ENCODE peak calls at places on chromosomes 1 and 21, in five cellular contexts. One of them, this sample, is unnamed.
A peak's percentile ranks its signal among the peaks of the same experiment; 100 is the strongest.

GRCh38 chr1:109243221-109243620 is 6.1 kb upstream of the CELSR2 start:
- DNase-seq in type B pancreatic cell: no peak
- DNase-seq in substantia nigra: no peak
- DNase-seq in HL-60: no peak
- DNase-seq in cerebellum: no peak
- DNase-seq in this sample: no peak

GRCh38 chr1:203199481-203200058 is 13.1 kb upstream of the CHI3L1 start:
- DNase-seq in type B pancreatic cell: no peak
- DNase-seq in substantia nigra: no peak
- DNase-seq in HL-60: no peak
- DNase-seq in cerebellum: no peak
- DNase-seq in this sample: no peak

GRCh38 chr1:194644528-194644927 is 1458.1 kb upstream of the B3GALT2 start:
- DNase-seq in type B pancreatic cell: no peak
- DNase-seq in substantia nigra: no peak
- DNase-seq in HL-60: no peak
- DNase-seq in cerebellum: no peak
- DNase-seq in this sample: no peak

GRCh38 chr1:37315236-37315870 is 159.0 kb upstream of the ZC3H12A start:
- DNase-seq in type B pancreatic cell: no peak
- DNase-seq in substantia nigra: no peak
- DNase-seq in HL-60: no peak
- DNase-seq in cerebellum: no peak
- DNase-seq in this sample: no peak

GRCh38 chr1:54604572-54605370 is 18.6 kb downstream of the FAM151A start:
- DNase-seq in type B pancreatic cell: no peak
- DNase-seq in substantia nigra: no peak
- DNase-seq in HL-60: peak; percentile 47
- DNase-seq in cerebellum: no peak
- DNase-seq in this sample: no peak

GRCh38 chr21:36079010-36079649 is 9.3 kb downstream of the CBR1 start:
- DNase-seq in type B pancreatic cell: no peak
- DNase-seq in substantia nigra: no peak
- DNase-seq in HL-60: no peak
- DNase-seq in cerebellum: no peak
- DNase-seq in this sample: peak; percentile 17

GRCh38 chr1:58898739-58899580 is 115.1 kb upstream of the JUN start:
- DNase-seq in type B pancreatic cell: no peak
- DNase-seq in substantia nigra: no peak
- DNase-seq in HL-60: peak; percentile 55
- DNase-seq in cerebellum: peak; percentile 84
- DNase-seq in this sample: no peak

GRCh38 chr1:239169276-239169675 is 217.1 kb upstream of the CHRM3 start:
- DNase-seq in type B pancreatic cell: no peak
- DNase-seq in substantia nigra: no peak
- DNase-seq in HL-60: no peak
- DNase-seq in cerebellum: no peak
- DNase-seq in this sample: no peak

GRCh38 chr1:240169188-240169587 is 77.5 kb downstream of the FMN2 start:
- DNase-seq in type B pancreatic cell: no peak
- DNase-seq in substantia nigra: no peak
- DNase-seq in HL-60: no peak
- DNase-seq in cerebellum: no peak
- DNase-seq in this sample: no peak

GRCh38 chr21:46098303-46099141 is 610 bp downstream of the COL6A2 start:
- DNase-seq in type B pancreatic cell: no peak
- DNase-seq in substantia nigra: no peak
- DNase-seq in HL-60: no peak
- DNase-seq in cerebellum: no peak
- DNase-seq in this sample: no peak

GRCh38 chr1:79198841-79199240 is 192.3 kb upstream of the ADGRL4 start:
- DNase-seq in type B pancreatic cell: no peak
- DNase-seq in substantia nigra: no peak
- DNase-seq in HL-60: no peak
- DNase-seq in cerebellum: no peak
- DNase-seq in this sample: no peak

GRCh38 chr1:197671140-197671539 is 104.1 kb downstream of the DENND1B start:
- DNase-seq in type B pancreatic cell: no peak
- DNase-seq in substantia nigra: no peak
- DNase-seq in HL-60: no peak
- DNase-seq in cerebellum: no peak
- DNase-seq in this sample: no peak

GRCh38 chr1:59414406-59415133 is 117.7 kb downstream of the FGGY start:
- DNase-seq in type B pancreatic cell: no peak
- DNase-seq in substantia nigra: no peak
- DNase-seq in HL-60: peak; percentile 14
- DNase-seq in cerebellum: no peak
- DNase-seq in this sample: no peak

GRCh38 chr1:62247391-62248168 is 52.9 kb downstream of the L1TD1 start:
- DNase-seq in type B pancreatic cell: no peak
- DNase-seq in substantia nigra: no peak
- DNase-seq in HL-60: no peak
- DNase-seq in cerebellum: peak; percentile 38
- DNase-seq in this sample: no peak

GRCh38 chr1:16187748-16188401 is 24.6 kb downstream of the ARHGEF19 start:
- DNase-seq in type B pancreatic cell: no peak
- DNase-seq in substantia nigra: peak; percentile 77
- DNase-seq in HL-60: no peak
- DNase-seq in cerebellum: peak; percentile 62
- DNase-seq in this sample: peak; percentile 57